ENCODE peak calls at places on chromosomes 16 and 17, in ten cellular contexts. L is stimulated activated CD8-positive, alpha-beta memory T cell treated with anti-CD3 and anti-CD28 coated beads, Interleukin-4, amount 100 ng/mL, for 1 hour; B is NCI-H2081; N is effector CD4-positive, alpha-beta T cell; A is ELF-1; E is RWPE1; S is activated naive CD4-positive, alpha-beta T cell treated with anti-CD3 and anti-CD28 coated beads for 36 hours; Z is NCI-H187; J is fibroblast of villous mesenchyme; W is brain microvascular endothelial cell. R is an unnamed sample.

GRCh38 chr17:55903028-55903690 is 152.3 kb downstream of the PCTP start:
- DNase-seq in L (no peak), B (no peak), N (no peak), A (no peak), E (no peak), S (no peak), Z (no peak), J (no peak), W (no peak), R (no peak)

GRCh38 chr17:49337900-49338299 is 24.1 kb downstream of the ZNF652 start:
- DNase-seq in L (no peak), B (no peak), N (no peak), A (no peak), E (no peak), S (no peak), Z (no peak), J (peak), W (peak), R (no peak)

GRCh38 chr16:48574766-48575165 is 35.2 kb downstream of the N4BP1 start:
- DNase-seq in L (no peak), B (no peak), N (no peak), A (no peak), E (no peak), S (no peak), Z (no peak), J (no peak), W (no peak), R (no peak)

GRCh38 chr17:63381101-63381729 is 64.9 kb downstream of the CYB561 start:
- DNase-seq in L (no peak), B (no peak), N (no peak), A (no peak), E (no peak), S (no peak), Z (no peak), J (peak), W (peak), R (no peak)

GRCh38 chr16:79609861-79610260 is 9.3 kb upstream of the MAF start:
- DNase-seq in L (no peak), B (no peak), N (no peak), A (no peak), E (no peak), S (no peak), Z (no peak), J (no peak), W (no peak), R (no peak)

GRCh38 chr17:47733047-47733413 is at the start of gene TBX21:
- DNase-seq in L (peak), B (peak), N (peak), A (peak), E (peak), S (peak), Z (no peak), J (peak), W (no peak), R (no peak)

GRCh38 chr16:4664538-4665418 is 28.6 kb upstream of the NUDT16L1 start:
- DNase-seq in L (peak), B (no peak), N (peak), A (peak), E (peak), S (peak), Z (no peak), J (peak), W (no peak), R (no peak)

GRCh38 chr16:53502331-53503269 is at the start of gene AKTIP:
- DNase-seq in L (no peak), B (peak), N (peak), A (peak), E (peak), S (peak), Z (no peak), J (peak), W (peak), R (no peak)

GRCh38 chr16:54568897-54569807 is 282.6 kb upstream of the IRX3 start:
- DNase-seq in L (no peak), B (no peak), N (no peak), A (no peak), E (no peak), S (no peak), Z (no peak), J (no peak), W (no peak), R (peak)